ENCODE peak calls at places on chromosome 2, in four cellular contexts. W is GM12878, G is HepG2, R is K562. J is an unnamed sample.

GRCh38 chr2:241584446-241584845 is 25.9 kb downstream of the BOK start:
- DNase-seq in G (no peak), R (peak; percentile 63), W (no peak), J (no peak)

GRCh38 chr2:37615808-37616673 is 55.4 kb downstream of the CDC42EP3 start:
- DNase-seq in W (no peak), G (no peak), R (no peak), J (no peak)

GRCh38 chr2:54864727-54865126 is 141.3 kb downstream of the EML6 start:
- DNase-seq in W (no peak), G (no peak), R (no peak), J (no peak)

GRCh38 chr2:44935854-44936185 is 5.7 kb upstream of the SIX3 start:
- DNase-seq in W (no peak), G (no peak), R (no peak), J (no peak)

GRCh38 chr2:180890781-180891180 is 89.6 kb upstream of the UBE2E3 start:
- DNase-seq in W (no peak), R (no peak), G (no peak), J (no peak)

GRCh38 chr2:157936464-157936863 is 60.3 kb upstream of the ACVR1 start:
- DNase-seq in R (no peak), W (no peak), G (no peak), J (no peak)

GRCh38 chr2:112957511-112957910 is 20.3 kb upstream of the IL36G start:
- DNase-seq in G (no peak), W (no peak), R (no peak), J (no peak)

GRCh38 chr2:17538022-17538843 is 2.3 kb upstream of the VSNL1 start:
- DNase-seq in R (no peak), G (peak; percentile 39), W (no peak), J (peak; percentile 48)

GRCh38 chr2:182587831-182588230 is 128.2 kb upstream of the DNAJC10 start:
- DNase-seq in W (no peak), G (no peak), R (no peak), J (no peak)

GRCh38 chr2:26438926-26439325 is 37.2 kb downstream of the DRC1 start:
- DNase-seq in W (no peak), G (no peak), R (no peak), J (no peak)

GRCh38 chr2:50769416-50769815 is 262.5 kb downstream of the NRXN1 start:
- DNase-seq in R (no peak), G (no peak), W (no peak), J (peak; percentile 13)

GRCh38 chr2:159411460-159411859 is 125.0 kb upstream of the WDSUB1 start:
- DNase-seq in G (no peak), W (no peak), R (no peak), J (no peak)

DNA sequence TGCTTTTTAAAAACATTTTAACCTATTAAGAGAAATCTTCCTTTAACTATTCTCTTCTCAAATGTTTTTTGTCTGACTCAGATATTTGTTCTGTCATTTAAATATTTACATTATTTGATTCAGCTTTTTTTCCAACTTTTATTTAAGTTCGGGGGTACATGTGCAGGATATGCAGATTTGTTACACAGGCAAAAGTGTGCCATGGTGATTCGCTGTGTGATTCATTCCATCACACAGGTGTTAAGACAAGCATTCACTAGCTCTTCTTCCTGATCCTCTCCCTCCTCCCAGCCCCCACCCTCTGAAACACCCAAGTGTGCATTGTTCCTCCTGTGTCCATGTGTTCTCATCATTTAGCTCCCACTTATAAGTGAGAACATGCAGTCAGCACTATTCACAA is 19.4 kb downstream of the SP100 start:
- DNase-seq in R (no peak), W (no peak), G (no peak), J (no peak)
- TF ChIP-seq CBFB in R (no peak), W (no peak), G (no peak), J (no peak)

GRCh38 chr2:217715484-217715883 is 287.3 kb downstream of the TNS1 start:
- DNase-seq in W (no peak), R (no peak), G (no peak), J (no peak)

GRCh38 chr2:217714268-217714643 is 288.5 kb downstream of the TNS1 start:
- DNase-seq in G (peak; percentile 32), W (no peak), R (no peak), J (no peak)

GRCh38 chr2:217712431-217712830 is 290.4 kb downstream of the TNS1 start:
- DNase-seq in G (no peak), R (no peak), W (no peak), J (no peak)

GRCh38 chr2:217713395-217714267 is 289.2 kb downstream of the TNS1 start:
- DNase-seq in W (no peak), R (peak; percentile 64), G (peak; percentile 55), J (peak; percentile 91)

GRCh38 chr2:217717541-217717940 is 285.3 kb downstream of the TNS1 start:
- DNase-seq in W (no peak), G (no peak), R (no peak), J (no peak)
- TF ChIP-seq CBFB in W (no peak), G (no peak), R (no peak), J (no peak)

GRCh38 chr2:207483477-207483876 is 46.3 kb upstream of the CREB1 start:
- DNase-seq in R (no peak), G (no peak), W (no peak), J (no peak)
- TF ChIP-seq CBFB in R (no peak), G (no peak), W (no peak), J (no peak)

DNA sequence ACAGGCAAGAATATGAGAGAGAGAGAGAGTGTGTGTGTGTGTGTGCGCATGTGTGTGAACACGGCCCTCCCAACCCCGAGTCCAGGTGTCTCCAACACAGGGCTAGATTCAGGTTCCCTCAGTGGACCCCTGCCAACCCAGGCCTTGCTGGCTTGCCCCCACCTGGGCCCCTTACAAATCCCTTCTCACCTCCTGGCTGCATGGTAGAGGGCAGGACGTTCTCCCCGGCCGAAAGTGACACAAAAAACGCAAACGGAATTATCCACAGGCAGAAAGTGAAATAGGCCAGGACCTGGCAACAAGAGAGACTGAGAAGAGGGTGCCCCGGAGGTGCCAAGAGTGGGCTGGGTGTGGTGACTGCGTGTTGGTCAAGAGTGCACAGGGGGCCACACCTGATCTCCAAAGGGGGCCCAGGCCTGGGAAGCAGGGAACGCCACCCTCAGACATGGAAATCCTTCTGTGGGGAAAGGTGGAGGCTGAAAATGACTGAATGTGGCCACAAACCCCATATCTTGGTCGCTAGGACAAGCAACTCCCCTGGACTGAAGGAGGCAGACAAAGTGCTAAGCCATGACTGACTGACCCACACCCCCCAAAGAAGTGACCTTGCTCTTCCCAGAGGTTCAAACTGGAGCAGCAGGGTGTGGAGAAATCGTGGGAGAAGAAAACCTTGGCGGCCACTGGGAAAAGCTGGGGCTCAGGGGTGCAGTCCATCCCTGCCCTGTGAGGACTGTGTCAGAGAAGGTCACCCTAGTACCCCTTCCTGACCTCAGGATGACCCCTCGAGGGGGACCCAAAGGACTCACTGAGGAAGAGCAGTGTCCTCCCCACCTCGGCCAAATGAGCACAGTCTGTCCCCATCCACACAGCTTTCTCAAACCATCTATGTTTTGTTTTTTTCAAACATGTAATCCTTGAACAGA is 5.7 kb downstream of the TEX261 start:
- DNase-seq in G (no peak), R (no peak), W (no peak), J (no peak)
- TF ChIP-seq CBFB in G (no peak), R (no peak), W (no peak), J (no peak)

GRCh38 chr2:127155901-127156300 is 48.9 kb upstream of the BIN1 start:
- DNase-seq in G (no peak), W (no peak), R (no peak), J (no peak)
- TF ChIP-seq CBFB in G (no peak), W (no peak), R (no peak), J (no peak)

GRCh38 chr2:136378712-136379595 is 261.0 kb upstream of the CXCR4 start:
- DNase-seq in G (peak; percentile 35), W (no peak), R (peak; percentile 36), J (peak; percentile 69)
- TF ChIP-seq CBFB in G (no peak), W (no peak), R (no peak), J (no peak)

GRCh38 chr2:225282858-225283693 is 116.4 kb upstream of the NYAP2 start:
- DNase-seq in G (peak; percentile 16), W (no peak), R (peak; percentile 8), J (peak; percentile 22)
- TF ChIP-seq CBFB in G (no peak), W (no peak), R (no peak), J (no peak)

GRCh38 chr2:134667081-134667480 is 51.7 kb downstream of the TMEM163 start:
- DNase-seq in R (no peak), G (no peak), W (no peak), J (no peak)

GRCh38 chr2:134667541-134667940 is 51.3 kb downstream of the TMEM163 start:
- DNase-seq in W (no peak), R (no peak), G (no peak), J (no peak)

GRCh38 chr2:134669731-134670669 is 48.8 kb downstream of the TMEM163 start:
- DNase-seq in R (no peak), W (no peak), G (no peak), J (no peak)

GRCh38 chr2:134670955-134671354 is 47.8 kb downstream of the TMEM163 start:
- DNase-seq in G (no peak), R (no peak), W (no peak), J (no peak)

DNA sequence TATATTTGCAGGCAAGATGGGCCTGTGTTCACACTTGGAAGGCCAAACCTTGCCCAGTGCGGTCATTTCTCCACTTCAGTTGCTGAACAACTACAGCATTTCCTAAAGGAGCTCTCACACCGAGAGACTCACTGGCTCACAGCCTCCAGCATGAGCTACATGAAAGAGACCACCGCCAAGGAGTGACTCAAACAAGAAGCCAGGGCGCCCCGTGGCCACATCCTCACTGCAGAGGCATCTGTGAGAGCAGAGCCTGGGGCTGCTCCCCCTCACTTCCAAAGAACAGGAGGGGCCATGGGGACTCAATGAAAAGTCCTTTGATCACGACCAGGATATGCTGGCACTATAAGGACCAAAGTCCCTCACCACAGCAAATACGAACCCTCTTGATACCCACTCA is 50.0 kb downstream of the TMEM163 start:
- DNase-seq in R (no peak), G (no peak), W (no peak), J (no peak)
- TF ChIP-seq CBFB in R (no peak), G (no peak), W (no peak), J (no peak)

GRCh38 chr2:120736202-120736954 is 710 bp downstream of the GLI2 start:
- DNase-seq in G (no peak), R (no peak), W (no peak), J (peak; percentile 70)

GRCh38 chr2:120733238-120733942 is 2.3 kb upstream of the GLI2 start:
- DNase-seq in R (no peak), G (no peak), W (no peak), J (no peak)

GRCh38 chr2:120735750-120736170 is at the start of gene GLI2:
- DNase-seq in R (peak; percentile 55), W (no peak), G (peak; percentile 15), J (peak; percentile 87)

GRCh38 chr2:120736955-120737801 is 1.5 kb downstream of the GLI2 start:
- DNase-seq in G (no peak), R (no peak), W (no peak), J (peak; percentile 73)

GRCh38 chr2:120734930-120735611 is 597 bp upstream of the GLI2 start:
- DNase-seq in R (no peak), G (no peak), W (no peak), J (peak; percentile 49)
- TF ChIP-seq CBFB in R (no peak), G (no peak), W (no peak), J (no peak)

J was measured in WTC11.